ENCODE peak calls at places on chromosomes 3 and 15, in seven cellular contexts. Y is heart left ventricle; V is effector CD4-positive, alpha-beta T cell; A is cardiac fibroblast; K is stimulated activated CD4-positive, alpha-beta T cell treated with anti-CD3 and anti-CD28 coated beads, Interleukin-2, amount 100 ng/mL, for 48 hours; B is GM04503; P is M059J. L is an unnamed sample.

GRCh38 chr3:23800731-23801130 is 5.0 kb upstream of the UBE2E1 start:
- DNase-seq in P (peak; percentile 19), V (no peak), B (no peak), Y (no peak), K (no peak), A (peak; percentile 55), L (no peak)

GRCh38 chr15:62883938-62884479 is 158.5 kb upstream of the TPM1 start:
- DNase-seq in V (no peak), P (no peak), A (no peak), K (no peak), Y (no peak), B (peak; percentile 90), L (no peak)

GRCh38 chr3:128004661-128005060 is 47.6 kb upstream of the SEC61A1 start:
- DNase-seq in Y (no peak), P (no peak), K (no peak), B (no peak), V (no peak), A (no peak), L (no peak)

GRCh38 chr15:75233504-75234190 is 24.5 kb upstream of the GOLGA6C start:
- DNase-seq in A (no peak), V (no peak), Y (no peak), K (no peak), B (no peak), P (no peak), L (no peak)

GRCh38 chr15:78906310-78906608 is 33.6 kb downstream of the MORF4L1 start:
- DNase-seq in P (peak; percentile 85), A (peak; percentile 94), Y (no peak), V (no peak), B (peak; percentile 75), K (no peak), L (no peak)

GRCh38 chr15:45091161-45091560 is 22.8 kb downstream of the DUOX2 start:
- DNase-seq in Y (no peak), P (peak; percentile 65), A (peak; percentile 59), B (peak; percentile 39), K (no peak), V (no peak), L (no peak)

GRCh38 chr15:69543681-69544080 is 91.1 kb downstream of the RPLP1 start:
- DNase-seq in V (no peak), P (no peak), A (no peak), B (no peak), Y (no peak), K (no peak), L (no peak)

GRCh38 chr3:158810823-158811425 is 9.1 kb downstream of the MFSD1 start:
- DNase-seq in B (no peak), A (no peak), P (no peak), Y (no peak), V (no peak), K (no peak), L (no peak)

GRCh38 chr3:31634485-31634884 is 101.8 kb downstream of the STT3B start:
- DNase-seq in P (peak; percentile 85), B (peak; percentile 77), Y (no peak), V (no peak), K (no peak), A (peak; percentile 14), L (no peak)

GRCh38 chr15:93089855-93090305 is 869 bp upstream of the RGMA start:
- DNase-seq in V (no peak), K (no peak), Y (peak; percentile 75), P (no peak), B (no peak), A (peak; percentile 1), L (no peak)

GRCh38 chr3:105653161-105653560 is 215.7 kb downstream of the CBLB start:
- DNase-seq in V (no peak), P (no peak), A (no peak), Y (no peak), B (no peak), K (no peak), L (no peak)

GRCh38 chr15:97745481-97746071 is 214.9 kb upstream of the ARRDC4 start:
- DNase-seq in B (no peak), P (peak; percentile 34), A (peak; percentile 34), K (peak; percentile 21), Y (no peak), V (no peak), L (peak; percentile 29)

GRCh38 chr3:101182734-101183133 is 137.6 kb downstream of the IMPG2 start:
- DNase-seq in Y (no peak), K (no peak), B (no peak), V (no peak), A (peak; percentile 65), P (peak; percentile 39), L (no peak)

GRCh38 chr3:16350041-16350952 is 85.3 kb downstream of the OXNAD1 start:
- DNase-seq in V (no peak), K (no peak), B (peak; percentile 64), A (peak; percentile 86), P (peak; percentile 67), Y (no peak), L (no peak)

L was measured in neural crest cell.